ENCODE peak calls at places on chromosome 18, in nine cellular contexts. One of them, this sample, is unnamed.
A peak's percentile ranks its signal among the peaks of the same experiment; 100 is the strongest.

GRCh38 chr18:10715791-10716190 is 190.0 kb downstream of the NAPG start:
- DNase-seq in HCT116: no peak
- DNase-seq in HL-60: no peak
- DNase-seq in endothelial cell of umbilical vein: no peak
- DNase-seq in prostate gland: no peak
- DNase-seq in H1: no peak
- DNase-seq in HepG2: no peak
- DNase-seq in GM23338: no peak
- DNase-seq in GM12878: no peak
- DNase-seq in this sample: no peak

GRCh38 chr18:21277578-21277977 is 35.5 kb downstream of the GREB1L start:
- DNase-seq in HCT116: no peak
- DNase-seq in HL-60: no peak
- DNase-seq in endothelial cell of umbilical vein: no peak
- DNase-seq in prostate gland: no peak
- DNase-seq in H1: no peak
- DNase-seq in HepG2: no peak
- DNase-seq in GM23338: no peak
- DNase-seq in GM12878: no peak
- DNase-seq in this sample: no peak

GRCh38 chr18:36461551-36461987 is 164.1 kb downstream of the FHOD3 start:
- DNase-seq in HCT116: no peak
- DNase-seq in HL-60: no peak
- DNase-seq in endothelial cell of umbilical vein: no peak
- DNase-seq in prostate gland: no peak
- DNase-seq in H1: no peak
- DNase-seq in HepG2: no peak
- DNase-seq in GM23338: no peak
- DNase-seq in GM12878: no peak
- DNase-seq in this sample: no peak

GRCh38 chr18:79771446-79772107 is 26.2 kb upstream of the KCNG2 start:
- DNase-seq in HCT116: no peak
- DNase-seq in HL-60: no peak
- DNase-seq in endothelial cell of umbilical vein: no peak
- DNase-seq in prostate gland: no peak
- DNase-seq in H1: no peak
- DNase-seq in HepG2: no peak
- DNase-seq in GM23338: no peak
- DNase-seq in GM12878: no peak
- DNase-seq in this sample: no peak

GRCh38 chr18:31230495-31230894 is 67.8 kb upstream of the DSC1 start:
- DNase-seq in HCT116: peak; percentile 89
- DNase-seq in HL-60: no peak
- DNase-seq in endothelial cell of umbilical vein: no peak
- DNase-seq in prostate gland: no peak
- DNase-seq in H1: no peak
- DNase-seq in HepG2: peak; percentile 89
- DNase-seq in GM23338: no peak
- DNase-seq in GM12878: peak; percentile 52
- DNase-seq in this sample: no peak

GRCh38 chr18:45173327-45173726 is 441.9 kb upstream of the SLC14A2 start:
- DNase-seq in HCT116: no peak
- DNase-seq in HL-60: no peak
- DNase-seq in endothelial cell of umbilical vein: no peak
- DNase-seq in prostate gland: no peak
- DNase-seq in H1: no peak
- DNase-seq in HepG2: no peak
- DNase-seq in GM23338: no peak
- DNase-seq in GM12878: no peak
- DNase-seq in this sample: no peak

GRCh38 chr18:44682181-44682870 is 1.6 kb downstream of the SETBP1 start:
- DNase-seq in HCT116: no peak
- DNase-seq in HL-60: no peak
- DNase-seq in endothelial cell of umbilical vein: no peak
- DNase-seq in prostate gland: peak; percentile 25
- DNase-seq in H1: no peak
- DNase-seq in HepG2: no peak
- DNase-seq in GM23338: peak; percentile 68
- DNase-seq in GM12878: no peak
- DNase-seq in this sample: no peak

GRCh38 chr18:23626451-23627279 is 36.0 kb downstream of the ANKRD29 start:
- DNase-seq in HCT116: no peak
- DNase-seq in HL-60: no peak
- DNase-seq in endothelial cell of umbilical vein: peak; percentile 75
- DNase-seq in prostate gland: no peak
- DNase-seq in H1: no peak
- DNase-seq in HepG2: no peak
- DNase-seq in GM23338: no peak
- DNase-seq in GM12878: no peak
- DNase-seq in this sample: no peak

GRCh38 chr18:56298935-56299334 is 339.5 kb downstream of the TXNL1 start:
- DNase-seq in HCT116: no peak
- DNase-seq in HL-60: no peak
- DNase-seq in endothelial cell of umbilical vein: peak; percentile 75
- DNase-seq in prostate gland: no peak
- DNase-seq in H1: no peak
- DNase-seq in HepG2: no peak
- DNase-seq in GM23338: peak; percentile 36
- DNase-seq in GM12878: no peak
- DNase-seq in this sample: no peak

GRCh38 chr18:23133860-23134779 is 1.2 kb upstream of the CABLES1 start:
- DNase-seq in HCT116: peak; percentile 53
- DNase-seq in HL-60: no peak
- DNase-seq in endothelial cell of umbilical vein: no peak
- DNase-seq in prostate gland: peak; percentile 38
- DNase-seq in H1: peak; percentile 63
- DNase-seq in HepG2: peak; percentile 91
- DNase-seq in GM23338: peak; percentile 90
- DNase-seq in GM12878: peak; percentile 59
- DNase-seq in this sample: no peak

GRCh38 chr18:54209471-54210180 is 14.8 kb downstream of the MBD2 start:
- DNase-seq in HCT116: no peak
- DNase-seq in HL-60: no peak
- DNase-seq in endothelial cell of umbilical vein: no peak
- DNase-seq in prostate gland: no peak
- DNase-seq in H1: no peak
- DNase-seq in HepG2: no peak
- DNase-seq in GM23338: no peak
- DNase-seq in GM12878: peak; percentile 61
- DNase-seq in this sample: no peak

GRCh38 chr18:59478591-59478990 is 119.5 kb upstream of the LMAN1 start:
- DNase-seq in HCT116: no peak
- DNase-seq in HL-60: no peak
- DNase-seq in endothelial cell of umbilical vein: no peak
- DNase-seq in prostate gland: no peak
- DNase-seq in H1: no peak
- DNase-seq in HepG2: no peak
- DNase-seq in GM23338: no peak
- DNase-seq in GM12878: no peak
- DNase-seq in this sample: no peak

GRCh38 chr18:26103579-26103978 is 13.2 kb upstream of the SS18 start:
- DNase-seq in HCT116: peak; percentile 43
- DNase-seq in HL-60: peak; percentile 16
- DNase-seq in endothelial cell of umbilical vein: no peak
- DNase-seq in prostate gland: no peak
- DNase-seq in H1: no peak
- DNase-seq in HepG2: peak; percentile 4
- DNase-seq in GM23338: peak; percentile 84
- DNase-seq in GM12878: no peak
- DNase-seq in this sample: no peak

GRCh38 chr18:48007955-48008701 is 77.7 kb upstream of the SMAD2 start:
- DNase-seq in HCT116: no peak
- DNase-seq in HL-60: peak; percentile 55
- DNase-seq in endothelial cell of umbilical vein: peak; percentile 51
- DNase-seq in prostate gland: peak; percentile 44
- DNase-seq in H1: peak; percentile 70
- DNase-seq in HepG2: peak; percentile 42
- DNase-seq in GM23338: peak; percentile 93
- DNase-seq in GM12878: no peak
- DNase-seq in this sample: no peak
- TF ChIP-seq POLR2AphosphoS5 in HCT116: peak; percentile 67
- TF ChIP-seq POLR2AphosphoS5 in HL-60: no peak
- TF ChIP-seq POLR2AphosphoS5 in endothelial cell of umbilical vein: no peak
- TF ChIP-seq POLR2AphosphoS5 in prostate gland: no peak
- TF ChIP-seq POLR2AphosphoS5 in H1: no peak
- TF ChIP-seq POLR2AphosphoS5 in HepG2: no peak
- TF ChIP-seq POLR2AphosphoS5 in GM23338: peak; percentile 72
- TF ChIP-seq POLR2AphosphoS5 in GM12878: no peak
- TF ChIP-seq POLR2AphosphoS5 in this sample: no peak

DNA sequence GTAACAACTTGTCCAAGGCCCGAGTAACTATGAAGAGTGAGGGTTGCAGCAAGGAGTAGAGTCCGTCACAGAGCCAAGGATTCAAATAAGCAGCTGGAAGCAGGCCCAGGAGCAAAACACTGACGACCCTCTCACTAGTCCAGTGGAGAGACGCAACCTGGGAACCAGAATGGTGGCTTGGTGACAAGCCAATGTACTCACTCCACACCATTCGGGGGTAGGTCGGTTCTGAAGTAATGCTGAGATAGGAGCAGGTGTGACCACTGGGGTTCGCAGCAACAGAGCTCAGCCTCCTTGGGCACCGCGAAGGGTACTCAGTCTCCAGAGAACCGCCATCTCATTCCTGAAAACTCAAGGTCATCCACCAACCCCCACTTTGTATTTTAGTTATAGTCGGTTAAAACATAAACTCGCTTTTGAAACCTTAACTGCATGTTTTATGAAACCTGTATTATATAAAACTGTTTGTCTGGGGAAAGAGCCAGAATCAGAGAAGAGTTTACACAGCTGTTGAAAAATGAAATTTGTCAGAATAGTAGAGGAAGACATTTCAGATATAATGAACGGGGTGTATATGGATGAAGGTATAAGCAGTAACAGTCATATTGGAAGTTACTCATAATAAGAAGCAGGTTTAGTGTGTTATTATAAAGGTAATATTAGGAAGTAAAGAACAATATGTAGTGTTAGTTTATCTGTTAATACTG is 8.6 kb downstream of the ANKRD62 start:
- DNase-seq in HCT116: no peak
- DNase-seq in HL-60: no peak
- DNase-seq in endothelial cell of umbilical vein: no peak
- DNase-seq in prostate gland: no peak
- DNase-seq in H1: no peak
- DNase-seq in HepG2: no peak
- DNase-seq in GM23338: no peak
- DNase-seq in GM12878: no peak
- DNase-seq in this sample: no peak
- H3K27me3 ChIP-seq in HCT116: no peaks in the 10 kb centered on the region
- H3K27me3 ChIP-seq in HL-60: peaks cover 34% of the 10 kb centered on the region
- H3K27me3 ChIP-seq in endothelial cell of umbilical vein: peaks cover 45% of the 10 kb centered on the region
- H3K27me3 ChIP-seq in prostate gland: peaks cover 2% of the 10 kb centered on the region
- H3K27me3 ChIP-seq in H1: no peaks in the 10 kb centered on the region
- H3K27me3 ChIP-seq in HepG2: peaks cover 10% of the 10 kb centered on the region
- H3K27me3 ChIP-seq in GM23338: no peaks in the 10 kb centered on the region
- H3K27me3 ChIP-seq in GM12878: peaks cover 3% of the 10 kb centered on the region
- H3K27me3 ChIP-seq in this sample: no peaks in the 10 kb centered on the region

GRCh38 chr18:11948852-11949523 is 32.3 kb upstream of the IMPA2 start:
- DNase-seq in HCT116: no peak
- DNase-seq in HL-60: no peak
- DNase-seq in endothelial cell of umbilical vein: no peak
- DNase-seq in prostate gland: peak; percentile 9
- DNase-seq in H1: no peak
- DNase-seq in HepG2: peak; percentile 41
- DNase-seq in GM23338: peak; percentile 40
- DNase-seq in GM12878: no peak
- DNase-seq in this sample: no peak

GRCh38 chr18:11944786-11945185 is 36.5 kb upstream of the IMPA2 start:
- DNase-seq in HCT116: no peak
- DNase-seq in HL-60: no peak
- DNase-seq in endothelial cell of umbilical vein: no peak
- DNase-seq in prostate gland: no peak
- DNase-seq in H1: no peak
- DNase-seq in HepG2: no peak
- DNase-seq in GM23338: no peak
- DNase-seq in GM12878: no peak
- DNase-seq in this sample: no peak

GRCh38 chr18:11946756-11947155 is 34.6 kb upstream of the IMPA2 start:
- DNase-seq in HCT116: no peak
- DNase-seq in HL-60: peak; percentile 45
- DNase-seq in endothelial cell of umbilical vein: no peak
- DNase-seq in prostate gland: no peak
- DNase-seq in H1: no peak
- DNase-seq in HepG2: no peak
- DNase-seq in GM23338: peak; percentile 22
- DNase-seq in GM12878: no peak
- DNase-seq in this sample: no peak

GRCh38 chr18:11950824-11951223 is 30.5 kb upstream of the IMPA2 start:
- DNase-seq in HCT116: no peak
- DNase-seq in HL-60: no peak
- DNase-seq in endothelial cell of umbilical vein: no peak
- DNase-seq in prostate gland: no peak
- DNase-seq in H1: no peak
- DNase-seq in HepG2: no peak
- DNase-seq in GM23338: no peak
- DNase-seq in GM12878: no peak
- DNase-seq in this sample: no peak

DNA sequence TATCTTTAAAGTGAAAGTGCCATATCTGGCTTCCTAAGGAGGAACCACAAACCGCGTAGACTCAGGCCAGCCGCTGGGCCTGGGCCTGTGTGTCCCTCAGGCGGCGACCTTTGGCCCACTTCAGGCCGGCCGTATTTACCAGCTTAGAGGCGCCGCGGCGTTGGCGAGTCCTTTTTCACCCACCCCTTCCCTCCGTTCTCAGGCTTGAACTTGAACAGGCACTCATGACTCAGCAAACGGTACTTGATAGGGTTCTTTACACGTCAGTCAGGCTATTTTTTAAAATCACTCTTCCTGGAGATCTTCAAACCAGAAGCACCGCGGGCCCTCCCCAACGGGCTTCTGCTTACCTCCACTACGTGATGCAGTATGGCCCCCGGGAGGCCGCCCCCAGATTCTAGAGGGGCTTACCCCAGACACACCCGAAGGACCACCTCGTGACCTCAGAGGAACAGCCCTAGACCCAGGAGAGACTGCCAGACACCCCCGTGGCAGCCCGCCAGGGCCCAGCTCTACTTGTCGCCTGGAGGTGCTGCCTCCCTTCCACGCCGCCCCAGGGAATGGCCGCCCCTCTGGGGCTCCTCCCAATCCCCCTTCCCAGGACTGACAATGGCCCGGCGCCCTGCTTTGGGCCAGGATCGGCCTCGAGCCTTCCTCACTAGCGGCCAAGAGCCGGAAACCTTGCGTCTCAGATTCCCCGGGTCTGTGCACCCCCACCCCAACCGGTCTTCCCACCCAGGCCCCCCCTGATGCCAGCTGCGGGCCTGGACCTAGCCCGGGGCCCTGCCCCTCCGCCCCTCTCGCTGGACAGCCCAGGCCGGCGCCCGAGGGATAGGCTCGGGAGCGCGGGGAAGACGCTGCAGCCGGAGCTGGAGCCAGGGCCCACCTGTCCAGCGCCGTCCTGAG is 33.8 kb upstream of the IMPA2 start:
- DNase-seq in HCT116: peak; percentile 90
- DNase-seq in HL-60: peak; percentile 97
- DNase-seq in endothelial cell of umbilical vein: peak; percentile 97
- DNase-seq in prostate gland: peak; percentile 83
- DNase-seq in H1: peak; percentile 73
- DNase-seq in HepG2: peak; percentile 79
- DNase-seq in GM23338: peak; percentile 94
- DNase-seq in GM12878: peak; percentile 69
- DNase-seq in this sample: peak; percentile 98
- H3K27ac ChIP-seq in HCT116: peak overlapping the region; percentile 55
- H3K27ac ChIP-seq in HL-60: peak overlapping the region; percentile 87
- H3K27ac ChIP-seq in endothelial cell of umbilical vein: peak overlapping the region; percentile 95
- H3K27ac ChIP-seq in prostate gland: peak overlapping the region; percentile 80
- H3K27ac ChIP-seq in H1: peak overlapping the region; percentile 62
- H3K27ac ChIP-seq in HepG2: peak overlapping the region; percentile 52
- H3K27ac ChIP-seq in GM23338: peak overlapping the region; percentile 78
- H3K27ac ChIP-seq in GM12878: peak overlapping the region; percentile 62
- H3K27ac ChIP-seq in this sample: peak overlapping the region; percentile 95

GRCh38 chr18:8554354-8554753 is 54.9 kb upstream of the RAB12 start:
- DNase-seq in HCT116: no peak
- DNase-seq in HL-60: no peak
- DNase-seq in endothelial cell of umbilical vein: no peak
- DNase-seq in prostate gland: no peak
- DNase-seq in H1: no peak
- DNase-seq in HepG2: no peak
- DNase-seq in GM23338: no peak
- DNase-seq in GM12878: no peak
- DNase-seq in this sample: no peak
- TF ChIP-seq POLR2AphosphoS5 in HCT116: no peak
- TF ChIP-seq POLR2AphosphoS5 in HL-60: no peak
- TF ChIP-seq POLR2AphosphoS5 in endothelial cell of umbilical vein: no peak
- TF ChIP-seq POLR2AphosphoS5 in prostate gland: no peak
- TF ChIP-seq POLR2AphosphoS5 in H1: no peak
- TF ChIP-seq POLR2AphosphoS5 in HepG2: no peak
- TF ChIP-seq POLR2AphosphoS5 in GM23338: no peak
- TF ChIP-seq POLR2AphosphoS5 in GM12878: no peak
- TF ChIP-seq POLR2AphosphoS5 in this sample: no peak